ENCODE peak calls at places on chromosome 5, in six cellular contexts. N is body of pancreas, C is uterus, S is stomach, V is spleen, P is IMR-90. Q is an unnamed sample. For H3K27me3, the result is how much of the 10 kb centered on the place peaks cover.

GRCh38 chr5:3526551-3527185 is 69.0 kb upstream of the IRX1 start:
- DNase-seq in N (no peak), C (no peak), S (no peak), V (no peak), P (no peak), Q (no peak)

GRCh38 chr5:94623026-94623425 is 4.6 kb downstream of the SLF1 start:
- DNase-seq in N (no peak), C (no peak), S (no peak), V (no peak), P (no peak), Q (no peak)

GRCh38 chr5:134997015-134997414 is 29.3 kb downstream of the CATSPER3 start:
- DNase-seq in N (no peak), C (no peak), S (no peak), V (no peak), P (no peak), Q (no peak)

GRCh38 chr5:17087035-17087434 is 130.4 kb upstream of the BASP1 start:
- DNase-seq in N (no peak), C (no peak), S (no peak), V (no peak), P (peak), Q (no peak)

GRCh38 chr5:171614511-171614910 is 171.1 kb upstream of the SMIM23 start:
- DNase-seq in N (no peak), C (no peak), S (no peak), V (no peak), P (no peak), Q (peak)

GRCh38 chr5:140131967-140132409 is 6.3 kb downstream of the IGIP start:
- DNase-seq in N (no peak), C (no peak), S (peak), V (no peak), P (peak), Q (no peak)

GRCh38 chr5:172852490-172853354 is 18.7 kb downstream of the ERGIC1 start:
- DNase-seq in N (no peak), C (peak), S (peak), V (no peak), P (peak), Q (peak)

GRCh38 chr5:141172381-141173204 is at the start of gene PCDHB7:
- DNase-seq in N (no peak), C (peak), S (no peak), V (no peak), P (peak), Q (no peak)

GRCh38 chr5:97094579-97095317 is 47.7 kb downstream of the LIX1 start:
- DNase-seq in N (no peak), C (no peak), S (no peak), V (no peak), P (no peak), Q (no peak)

GRCh38 chr5:172274951-172275753 is 8.4 kb downstream of the UBTD2 start:
- DNase-seq in N (no peak), C (no peak), S (no peak), V (no peak), P (no peak), Q (no peak)

GRCh38 chr5:151138114-151138513 is 19.5 kb downstream of the ANXA6 start:
- DNase-seq in N (no peak), C (no peak), S (no peak), V (no peak), P (no peak), Q (no peak)

GRCh38 chr5:83475540-83476469 is 4.3 kb downstream of the VCAN start:
- DNase-seq in N (no peak), C (no peak), S (no peak), V (no peak), P (peak), Q (no peak)

GRCh38 chr5:125485003-125485641 is 738.7 kb upstream of the ZNF608 start:
- DNase-seq in N (no peak), C (peak), S (no peak), V (no peak), P (peak), Q (no peak)

GRCh38 chr5:137372386-137373160 is 126.6 kb downstream of the SPOCK1 start:
- DNase-seq in N (no peak), C (no peak), S (no peak), V (no peak), P (peak), Q (no peak)

GRCh38 chr5:117454716-117455212 is 880.1 kb upstream of the SEMA6A start:
- DNase-seq in N (peak), C (peak), S (peak), V (peak), P (peak), Q (peak)

DNA sequence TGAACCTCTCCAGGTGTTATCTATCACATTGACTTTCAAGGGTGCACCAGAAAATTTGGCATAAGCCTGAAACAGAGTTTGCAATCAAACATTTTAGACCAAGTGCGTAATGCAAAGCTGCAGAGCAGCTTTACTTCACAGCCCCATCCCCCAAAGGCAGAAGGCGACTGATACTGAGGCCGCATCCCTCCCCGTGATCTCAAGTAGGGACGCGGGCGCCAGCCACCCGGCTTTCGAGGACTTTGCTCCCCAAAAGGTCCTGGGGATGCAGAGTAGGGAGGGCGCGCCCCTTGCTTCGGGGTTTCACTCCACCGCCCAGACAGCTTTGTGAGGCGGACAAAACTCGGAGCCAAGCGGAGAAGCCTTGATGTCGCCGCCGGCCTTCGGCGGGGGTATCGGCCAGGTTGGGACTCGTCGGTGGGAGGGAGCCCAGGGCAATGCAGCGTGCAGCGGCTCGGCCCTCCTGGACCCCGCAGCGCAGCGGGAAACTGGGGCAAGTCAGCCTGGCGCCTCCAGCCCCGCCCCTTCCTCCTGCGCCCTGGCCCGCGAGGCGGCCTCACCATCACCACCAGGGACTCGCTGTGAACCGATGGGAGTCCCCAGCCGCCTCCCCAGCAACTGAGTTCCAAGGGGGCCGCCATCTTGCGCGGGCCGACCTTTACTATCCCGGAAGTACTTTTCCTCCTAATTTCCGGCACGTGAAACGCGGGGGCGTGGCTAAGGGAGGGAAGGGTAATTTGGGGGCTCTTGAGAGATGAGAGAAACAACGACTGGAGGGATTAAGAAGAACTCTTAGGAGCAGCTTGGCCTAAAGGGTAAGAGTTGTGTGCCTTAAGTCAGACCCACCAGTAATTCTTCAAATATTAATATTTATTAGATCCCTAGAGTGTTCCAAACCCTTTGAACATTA is at the start of gene MTX3:
- DNase-seq in N (peak), C (peak), S (peak), V (peak), P (peak), Q (peak)
- TF ChIP-seq POLR2A in N (peak), C (peak), S (no peak), V (no peak), P (peak), Q (peak)

DNA sequence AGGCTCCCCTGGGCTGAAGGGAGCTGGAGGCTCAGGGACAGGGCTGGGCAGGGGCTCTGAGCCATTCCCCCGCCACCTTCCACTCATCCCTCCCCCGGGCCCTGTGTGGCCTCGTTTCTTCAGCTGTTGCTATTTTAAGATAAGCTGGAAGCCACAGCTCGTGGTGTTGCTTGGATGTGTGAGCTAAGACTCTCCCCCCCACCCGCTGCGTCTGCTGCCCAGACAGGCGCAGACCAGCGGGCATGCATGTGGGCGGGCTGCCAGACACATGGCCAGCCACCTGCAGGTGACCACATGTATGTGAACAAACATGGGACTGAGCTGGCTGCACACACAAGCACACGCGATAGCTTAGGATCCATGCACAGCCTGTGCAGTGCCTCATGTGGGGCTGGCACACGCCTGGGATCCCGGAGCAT is 8.7 kb downstream of the SNCB start:
- DNase-seq in N (no peak), C (no peak), S (no peak), V (no peak), P (peak), Q (no peak)
- H3K27me3 ChIP-seq in N (under half), C (under half), S (under half), V (half or more), P (under half), Q (under half)

GRCh38 chr5:176381979-176382378 is 6.4 kb downstream of the NOP16 start:
- DNase-seq in N (no peak), C (peak), S (no peak), V (peak), P (no peak), Q (no peak)
- TF ChIP-seq POLR2A in N (no peak), C (no peak), S (no peak), V (no peak), P (no peak), Q (no peak)

GRCh38 chr5:170248635-170249227 is 15.9 kb downstream of the C5orf58 start:
- DNase-seq in N (no peak), C (no peak), S (no peak), V (no peak), P (no peak), Q (no peak)
- H3K27me3 ChIP-seq in N (under half), C (under half), S (under half), V (under half), P (under half), Q (under half)

Q was measured in right lobe of liver.